ENCODE peak calls at places on chromosomes 12 and 14, in five cellular contexts. O is hepatocyte, S is IMR-90, R is H9, V is neural progenitor cell. Y is an unnamed sample.

GRCh38 chr14:105818712-105819005 is 292.3 kb downstream of the TMEM121 start:
- DNase-seq in V (no peak), R (no peak), S (no peak), O (no peak), Y (no peak)

GRCh38 chr12:1469063-1469462 is 125.3 kb downstream of the FBXL14 start:
- DNase-seq in R (no peak), S (no peak), V (no peak), O (no peak), Y (no peak)

GRCh38 chr12:27635349-27635972 is 60.8 kb upstream of the REP15 start:
- DNase-seq in V (peak; percentile 51), S (peak; percentile 77), O (peak; percentile 59), R (no peak), Y (peak; percentile 45)

GRCh38 chr14:58104808-58105207 is 47.2 kb downstream of the ARMH4 start:
- DNase-seq in R (no peak), S (peak; percentile 86), O (no peak), V (no peak), Y (no peak)

GRCh38 chr14:95527392-95528002 is 7.4 kb upstream of the GLRX5 start:
- DNase-seq in V (peak; percentile 40), R (no peak), O (peak; percentile 70), S (peak; percentile 84), Y (peak; percentile 34)

GRCh38 chr12:11707535-11707934 is 58.1 kb downstream of the ETV6 start:
- DNase-seq in O (no peak), S (no peak), V (no peak), R (no peak), Y (no peak)

GRCh38 chr12:78009031-78009430 is 178.3 kb downstream of the NAV3 start:
- DNase-seq in O (no peak), R (no peak), S (no peak), V (no peak), Y (peak; percentile 14)

GRCh38 chr12:65903680-65904403 is 79.6 kb downstream of the HMGA2 start:
- DNase-seq in R (no peak), S (no peak), V (no peak), O (no peak), Y (no peak)

DNA sequence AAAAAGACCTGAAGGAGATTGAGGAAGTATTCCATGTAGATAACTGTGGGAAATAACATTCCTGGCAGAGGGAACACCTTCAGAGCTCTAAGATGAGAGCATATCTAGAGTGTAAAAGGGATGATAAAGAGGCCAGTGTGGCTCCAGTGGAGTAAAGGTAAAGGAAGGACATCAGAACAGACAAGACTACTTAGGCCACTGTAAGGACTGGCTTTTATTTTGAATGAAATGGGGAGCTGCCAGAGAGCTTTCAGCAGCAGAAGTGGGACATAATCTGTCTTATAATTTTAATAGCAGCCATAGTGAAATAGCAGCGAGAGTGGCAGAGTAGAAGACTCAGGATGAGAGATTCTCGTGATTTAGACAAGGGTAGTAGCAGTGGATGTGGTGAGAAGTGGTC is 82.5 kb upstream of the KCNH3 start:
- DNase-seq in O (no peak), R (no peak), S (no peak), V (no peak), Y (no peak)
- H3K4me2 ChIP-seq in O (no peak overlapping the region), R (no peak overlapping the region), S (no peak overlapping the region), V (no peak overlapping the region), Y (no peak overlapping the region)

DNA sequence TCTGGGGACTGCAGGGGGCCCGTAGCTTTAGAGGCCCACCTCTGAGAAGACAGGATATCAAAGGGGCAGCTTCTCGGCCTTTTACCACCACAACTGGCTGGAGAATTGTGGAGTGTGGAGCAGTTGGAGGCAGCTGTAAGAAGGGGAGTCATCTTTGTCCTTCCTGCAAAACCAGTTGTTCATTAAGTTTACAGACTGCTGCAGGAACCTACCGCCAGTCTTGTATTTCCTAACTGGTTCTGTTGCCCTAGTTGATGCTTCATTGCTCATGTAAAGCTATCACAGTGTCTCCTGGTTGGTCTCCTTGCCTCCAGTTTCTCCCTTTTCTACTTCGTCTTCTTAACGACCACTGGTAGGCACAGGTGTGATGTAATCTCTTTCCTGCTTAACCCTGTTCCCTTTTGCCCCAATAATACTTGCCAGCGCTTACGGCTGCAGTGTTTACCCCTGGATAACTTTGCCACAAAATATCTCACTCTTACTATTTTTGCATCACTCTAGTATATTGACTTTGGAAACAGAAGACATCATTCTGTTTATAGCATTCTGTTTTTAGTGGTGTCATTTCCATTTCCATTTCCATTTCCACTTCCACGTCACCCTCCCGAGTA is 11.9 kb downstream of the ESPL1 start:
- DNase-seq in R (no peak), S (no peak), V (no peak), O (no peak), Y (no peak)
- TF ChIP-seq CTCF in R (no peak), S (no peak), V (no peak), O (no peak), Y (no peak)

GRCh38 chr12:116199160-116199559 is 78.3 kb downstream of the MED13L start:
- DNase-seq in O (no peak), S (no peak), R (no peak), V (no peak), Y (no peak)
- H3K4me1 ChIP-seq in O (peaks cover 5% of the 10 kb centered on the region), S (peaks cover 15% of the 10 kb centered on the region), R (no peaks in the 10 kb centered on the region), V (peaks cover 10% of the 10 kb centered on the region), Y (peaks cover 12% of the 10 kb centered on the region)

GRCh38 chr12:95003921-95004272 is 400 bp upstream of the NDUFA12 start:
- DNase-seq in O (no peak), R (no peak), V (no peak), S (no peak), Y (no peak)
- H3K4me2 ChIP-seq in O (peak overlapping the region; percentile 70), R (no peak overlapping the region), V (peak overlapping the region; percentile 89), S (peak overlapping the region; percentile 64), Y (peak overlapping the region; percentile 70)

GRCh38 chr12:103279444-103279843 is 216.3 kb downstream of the C12orf42 start:
- DNase-seq in R (no peak), V (no peak), O (no peak), S (no peak), Y (peak; percentile 78)
- TF ChIP-seq CTCF in R (no peak), V (no peak), O (no peak), S (no peak), Y (no peak)

GRCh38 chr14:63902375-63902976 is 49.7 kb downstream of the SYNE2 start:
- DNase-seq in O (no peak), R (no peak), V (no peak), S (no peak), Y (no peak)
- H3K4me1 ChIP-seq in O (no peaks in the 10 kb centered on the region), R (no peaks in the 10 kb centered on the region), V (no peaks in the 10 kb centered on the region), S (peaks cover 4% of the 10 kb centered on the region), Y (no peaks in the 10 kb centered on the region)

GRCh38 chr12:14393736-14394135 is 28.3 kb downstream of the ATF7IP start:
- DNase-seq in R (no peak), S (peak; percentile 39), V (no peak), O (no peak), Y (no peak)
- H3K4me2 ChIP-seq in R (no peak overlapping the region), S (no peak overlapping the region), V (peak overlapping the region; percentile 59), O (peak overlapping the region; percentile 23), Y (peak overlapping the region; percentile 30)

Y was measured in MM.1S.